ENCODE peak calls at places on chromosomes 2 and 18, in six cellular contexts. One of them, this sample, is unnamed. For H3K36me3, the result is how much of the 10 kb centered on the place peaks cover.

GRCh38 chr2:186349508-186349907 is 136.6 kb upstream of the ZC3H15 start:
- DNase-seq in Caco-2: no peak
- DNase-seq in Panc1: peak
- DNase-seq in IMR-90: peak
- DNase-seq in upper lobe of right lung: no peak
- DNase-seq in psoas muscle: no peak
- DNase-seq in this sample: no peak

GRCh38 chr2:200748779-200749178 is 62.9 kb upstream of the BZW1 start:
- DNase-seq in psoas muscle: no peak
- DNase-seq in Caco-2: no peak
- DNase-seq in Panc1: no peak
- DNase-seq in upper lobe of right lung: no peak
- DNase-seq in IMR-90: no peak
- DNase-seq in this sample: no peak

GRCh38 chr2:230498506-230499107 is 82.6 kb downstream of the SP100 start:
- DNase-seq in psoas muscle: no peak
- DNase-seq in Panc1: no peak
- DNase-seq in upper lobe of right lung: no peak
- DNase-seq in IMR-90: no peak
- DNase-seq in Caco-2: no peak
- DNase-seq in this sample: no peak

GRCh38 chr18:75132068-75132467 is 76.9 kb downstream of the PTGR3 start:
- DNase-seq in IMR-90: no peak
- DNase-seq in psoas muscle: no peak
- DNase-seq in upper lobe of right lung: no peak
- DNase-seq in Caco-2: no peak
- DNase-seq in Panc1: no peak
- DNase-seq in this sample: no peak

GRCh38 chr2:182761903-182762302 is 45.8 kb downstream of the DNAJC10 start:
- DNase-seq in IMR-90: peak
- DNase-seq in Panc1: no peak
- DNase-seq in Caco-2: no peak
- DNase-seq in upper lobe of right lung: no peak
- DNase-seq in psoas muscle: no peak
- DNase-seq in this sample: no peak

GRCh38 chr2:39216495-39217191 is 27.1 kb downstream of the CDKL4 start:
- DNase-seq in Panc1: no peak
- DNase-seq in IMR-90: no peak
- DNase-seq in psoas muscle: no peak
- DNase-seq in upper lobe of right lung: no peak
- DNase-seq in Caco-2: peak
- DNase-seq in this sample: no peak

GRCh38 chr2:136183095-136183494 is 65.1 kb upstream of the CXCR4 start:
- DNase-seq in IMR-90: no peak
- DNase-seq in upper lobe of right lung: no peak
- DNase-seq in Panc1: no peak
- DNase-seq in psoas muscle: no peak
- DNase-seq in Caco-2: no peak
- DNase-seq in this sample: no peak

GRCh38 chr2:163943403-163944356 is 207.9 kb upstream of the FIGN start:
- DNase-seq in upper lobe of right lung: no peak
- DNase-seq in psoas muscle: no peak
- DNase-seq in Caco-2: no peak
- DNase-seq in IMR-90: no peak
- DNase-seq in Panc1: no peak
- DNase-seq in this sample: no peak

GRCh38 chr2:46363535-46364170 is 66.4 kb downstream of the EPAS1 start:
- DNase-seq in Panc1: no peak
- DNase-seq in IMR-90: peak
- DNase-seq in psoas muscle: no peak
- DNase-seq in Caco-2: no peak
- DNase-seq in upper lobe of right lung: no peak
- DNase-seq in this sample: no peak

GRCh38 chr18:9599328-9599727 is 15.0 kb downstream of the PPP4R1 start:
- DNase-seq in psoas muscle: no peak
- DNase-seq in IMR-90: no peak
- DNase-seq in upper lobe of right lung: no peak
- DNase-seq in Caco-2: no peak
- DNase-seq in Panc1: no peak
- DNase-seq in this sample: no peak

GRCh38 chr18:60020107-60020925 is 120.5 kb downstream of the PMAIP1 start:
- DNase-seq in Panc1: no peak
- DNase-seq in psoas muscle: no peak
- DNase-seq in IMR-90: peak
- DNase-seq in Caco-2: no peak
- DNase-seq in upper lobe of right lung: no peak
- DNase-seq in this sample: no peak

GRCh38 chr2:97966545-97967215 is 29.1 kb downstream of the TMEM131 start:
- DNase-seq in IMR-90: peak
- DNase-seq in Caco-2: no peak
- DNase-seq in psoas muscle: no peak
- DNase-seq in upper lobe of right lung: no peak
- DNase-seq in Panc1: peak
- DNase-seq in this sample: no peak

GRCh38 chr2:136305517-136306192 is 187.7 kb upstream of the CXCR4 start:
- DNase-seq in Panc1: peak
- DNase-seq in psoas muscle: no peak
- DNase-seq in Caco-2: no peak
- DNase-seq in upper lobe of right lung: no peak
- DNase-seq in IMR-90: no peak
- DNase-seq in this sample: no peak

GRCh38 chr2:227881866-227882517 is 10.6 kb downstream of the DAW1 start:
- DNase-seq in upper lobe of right lung: no peak
- DNase-seq in psoas muscle: no peak
- DNase-seq in IMR-90: peak
- DNase-seq in Caco-2: no peak
- DNase-seq in Panc1: no peak
- DNase-seq in this sample: no peak

GRCh38 chr2:200306969-200307811 is 697 bp downstream of the SPATS2L start:
- DNase-seq in Caco-2: peak
- DNase-seq in upper lobe of right lung: peak
- DNase-seq in psoas muscle: peak
- DNase-seq in Panc1: no peak
- DNase-seq in IMR-90: no peak
- DNase-seq in this sample: peak

GRCh38 chr2:222709191-222709891 is 37.9 kb downstream of the MOGAT1 start:
- DNase-seq in Caco-2: peak
- DNase-seq in Panc1: peak
- DNase-seq in psoas muscle: peak
- DNase-seq in upper lobe of right lung: peak
- DNase-seq in IMR-90: peak
- DNase-seq in this sample: peak

GRCh38 chr2:3317277-3317685 is 60.3 kb downstream of the EIPR1 start:
- DNase-seq in IMR-90: no peak
- DNase-seq in upper lobe of right lung: peak
- DNase-seq in psoas muscle: no peak
- DNase-seq in Caco-2: no peak
- DNase-seq in Panc1: no peak
- DNase-seq in this sample: no peak

GRCh38 chr2:197786010-197786877 is 1.1 kb upstream of the BOLL start:
- DNase-seq in Caco-2: no peak
- DNase-seq in upper lobe of right lung: peak
- DNase-seq in Panc1: no peak
- DNase-seq in psoas muscle: peak
- DNase-seq in IMR-90: no peak
- DNase-seq in this sample: peak

GRCh38 chr2:64699712-64700111 is 46.0 kb upstream of the SERTAD2 start:
- DNase-seq in psoas muscle: no peak
- DNase-seq in Panc1: no peak
- DNase-seq in upper lobe of right lung: no peak
- DNase-seq in Caco-2: no peak
- DNase-seq in IMR-90: no peak
- DNase-seq in this sample: no peak

GRCh38 chr2:95026471-95027368 is 1.2 kb downstream of the MAL start:
- DNase-seq in Caco-2: no peak
- DNase-seq in Panc1: no peak
- DNase-seq in upper lobe of right lung: no peak
- DNase-seq in psoas muscle: no peak
- DNase-seq in IMR-90: no peak
- DNase-seq in this sample: no peak

GRCh38 chr2:132623096-132623839 is 46.7 kb downstream of the LYPD1 start:
- DNase-seq in Panc1: no peak
- DNase-seq in Caco-2: no peak
- DNase-seq in upper lobe of right lung: no peak
- DNase-seq in psoas muscle: no peak
- DNase-seq in IMR-90: peak
- DNase-seq in this sample: no peak

GRCh38 chr18:76401496-76401895 is 93.5 kb downstream of the ZNF516 start:
- DNase-seq in psoas muscle: no peak
- DNase-seq in upper lobe of right lung: no peak
- DNase-seq in Panc1: no peak
- DNase-seq in IMR-90: no peak
- DNase-seq in Caco-2: no peak
- DNase-seq in this sample: peak

GRCh38 chr18:6994719-6995430 is 122.7 kb downstream of the LAMA1 start:
- DNase-seq in upper lobe of right lung: no peak
- DNase-seq in Caco-2: no peak
- DNase-seq in IMR-90: no peak
- DNase-seq in Panc1: no peak
- DNase-seq in psoas muscle: no peak
- DNase-seq in this sample: no peak

GRCh38 chr18:50658601-50659000 is 98.7 kb downstream of the MAPK4 start:
- DNase-seq in psoas muscle: no peak
- DNase-seq in Caco-2: no peak
- DNase-seq in IMR-90: no peak
- DNase-seq in upper lobe of right lung: no peak
- DNase-seq in Panc1: no peak
- DNase-seq in this sample: no peak

GRCh38 chr18:49167084-49167483 is 216.3 kb upstream of the SMAD7 start:
- DNase-seq in upper lobe of right lung: no peak
- DNase-seq in IMR-90: no peak
- DNase-seq in psoas muscle: no peak
- DNase-seq in Panc1: no peak
- DNase-seq in Caco-2: no peak
- DNase-seq in this sample: no peak

GRCh38 chr18:49170145-49170544 is 219.4 kb upstream of the SMAD7 start:
- DNase-seq in Caco-2: no peak
- DNase-seq in Panc1: no peak
- DNase-seq in psoas muscle: no peak
- DNase-seq in IMR-90: no peak
- DNase-seq in upper lobe of right lung: no peak
- DNase-seq in this sample: no peak

GRCh38 chr18:49170925-49171509 is 220.3 kb upstream of the SMAD7 start:
- DNase-seq in upper lobe of right lung: no peak
- DNase-seq in Caco-2: no peak
- DNase-seq in Panc1: no peak
- DNase-seq in IMR-90: no peak
- DNase-seq in psoas muscle: no peak
- DNase-seq in this sample: no peak

GRCh38 chr18:49168281-49168680 is 217.5 kb upstream of the SMAD7 start:
- DNase-seq in IMR-90: no peak
- DNase-seq in upper lobe of right lung: no peak
- DNase-seq in Caco-2: no peak
- DNase-seq in psoas muscle: no peak
- DNase-seq in Panc1: no peak
- DNase-seq in this sample: no peak

DNA sequence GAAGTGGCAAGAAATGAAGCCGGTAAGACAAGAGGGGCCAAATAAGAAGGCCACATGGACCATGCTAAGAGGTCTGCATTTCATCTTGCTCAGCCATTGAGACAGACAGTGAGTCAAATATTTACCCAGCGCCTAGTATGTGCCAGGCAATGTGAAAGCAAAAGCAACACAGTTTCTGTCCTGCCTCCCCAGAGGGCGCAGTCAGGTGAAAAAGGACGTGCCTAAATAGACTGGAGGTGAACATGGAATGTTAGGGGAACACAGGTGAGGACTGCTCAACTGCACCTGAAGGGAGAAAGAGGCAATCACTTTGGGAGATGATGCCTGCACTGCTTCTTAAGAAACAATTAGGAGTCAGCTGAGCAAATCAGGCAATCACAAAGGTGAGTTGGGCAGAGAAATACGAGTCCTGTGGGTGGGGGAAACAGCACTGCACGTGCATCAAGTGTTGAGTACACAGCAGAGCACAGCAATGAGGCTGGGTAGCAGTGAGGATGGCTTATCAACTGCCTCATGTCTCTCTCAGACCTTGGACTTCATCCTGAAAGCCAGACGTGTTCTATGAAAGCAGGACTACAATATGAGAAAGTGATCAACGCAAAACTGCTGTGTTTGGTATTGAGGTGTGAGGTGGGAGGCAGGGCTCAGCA is 218.3 kb upstream of the SMAD7 start:
- DNase-seq in psoas muscle: no peak
- DNase-seq in Caco-2: no peak
- DNase-seq in upper lobe of right lung: no peak
- DNase-seq in IMR-90: no peak
- DNase-seq in Panc1: no peak
- DNase-seq in this sample: no peak
- TF ChIP-seq CTCF in psoas muscle: no peak
- TF ChIP-seq CTCF in Caco-2: no peak
- TF ChIP-seq CTCF in upper lobe of right lung: peak
- TF ChIP-seq CTCF in IMR-90: no peak
- TF ChIP-seq CTCF in Panc1: no peak
- TF ChIP-seq CTCF in this sample: no peak

GRCh38 chr2:223888251-223888650 is 50.9 kb upstream of the AP1S3 start:
- DNase-seq in Caco-2: no peak
- DNase-seq in IMR-90: no peak
- DNase-seq in upper lobe of right lung: no peak
- DNase-seq in Panc1: no peak
- DNase-seq in psoas muscle: no peak
- DNase-seq in this sample: no peak
- H3K36me3 ChIP-seq in Caco-2: under half
- H3K36me3 ChIP-seq in IMR-90: under half
- H3K36me3 ChIP-seq in upper lobe of right lung: half or more
- H3K36me3 ChIP-seq in Panc1: under half
- H3K36me3 ChIP-seq in psoas muscle: under half
- H3K36me3 ChIP-seq in this sample: half or more

DNA sequence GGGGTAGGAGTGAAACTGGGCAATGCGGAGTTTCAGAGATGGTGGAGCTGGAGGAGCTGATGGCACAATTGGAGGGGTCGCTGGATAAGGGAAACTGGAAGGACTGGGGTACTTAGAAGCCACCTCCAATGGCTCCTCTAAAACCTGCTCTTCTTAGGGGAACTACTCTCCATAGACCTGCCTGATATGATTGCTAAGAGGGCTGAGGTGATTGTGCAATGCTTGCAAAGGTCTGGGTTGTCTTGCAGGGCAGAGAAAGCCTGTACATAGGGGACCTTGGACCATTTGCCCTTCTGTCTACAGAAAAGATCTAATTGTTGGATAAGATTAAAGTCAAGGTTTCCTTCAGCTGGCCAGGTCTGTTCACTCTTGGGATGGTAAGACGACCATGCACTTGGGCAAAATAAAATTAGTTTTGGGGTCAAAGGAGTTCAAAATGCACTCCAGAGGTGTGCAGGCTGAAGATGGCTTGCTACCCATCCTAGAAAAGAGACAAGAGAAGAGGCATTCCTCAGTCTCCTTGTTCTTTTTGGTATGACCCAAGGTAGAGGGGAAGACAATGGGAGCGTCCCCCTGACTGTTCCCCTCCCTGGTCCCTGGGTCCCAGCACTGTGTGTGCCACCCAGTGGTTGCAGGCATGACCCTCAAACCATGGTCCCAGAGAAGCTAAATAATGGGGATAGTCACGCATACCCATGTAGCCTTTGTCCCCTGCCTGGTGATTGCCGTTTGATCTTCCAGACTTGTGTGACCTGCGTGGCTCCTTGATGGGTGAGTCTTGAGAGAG is 41.1 kb downstream of the STK17B start:
- DNase-seq in IMR-90: no peak
- DNase-seq in Caco-2: peak
- DNase-seq in upper lobe of right lung: no peak
- DNase-seq in psoas muscle: no peak
- DNase-seq in Panc1: no peak
- DNase-seq in this sample: no peak
- TF ChIP-seq CTCF in IMR-90: no peak
- TF ChIP-seq CTCF in Caco-2: no peak
- TF ChIP-seq CTCF in upper lobe of right lung: no peak
- TF ChIP-seq CTCF in psoas muscle: no peak
- TF ChIP-seq CTCF in Panc1: no peak
- TF ChIP-seq CTCF in this sample: no peak

GRCh38 chr2:11214770-11215169 is 59.5 kb downstream of the SLC66A3 start:
- DNase-seq in Panc1: no peak
- DNase-seq in upper lobe of right lung: no peak
- DNase-seq in psoas muscle: no peak
- DNase-seq in IMR-90: no peak
- DNase-seq in Caco-2: no peak
- DNase-seq in this sample: no peak
- H3K36me3 ChIP-seq in Panc1: under half
- H3K36me3 ChIP-seq in upper lobe of right lung: half or more
- H3K36me3 ChIP-seq in psoas muscle: under half
- H3K36me3 ChIP-seq in IMR-90: under half
- H3K36me3 ChIP-seq in Caco-2: under half
- H3K36me3 ChIP-seq in this sample: half or more